ENCODE peak calls at places on chromosomes 13 and 19, in five cellular contexts. Y is heart left ventricle, V is lower lobe of right lung, P is thoracic aorta, H is neuronal stem cell. C is an unnamed sample. For H3K9me3, the result is how much of the 10 kb centered on the place peaks cover.

GRCh38 chr13:23751195-23751594 is 138.0 kb downstream of the MIPEP start:
- DNase-seq in P (no peak), Y (no peak), V (no peak), H (no peak), C (no peak)

GRCh38 chr19:51824603-51825002 is 29.6 kb downstream of the FPR3 start:
- DNase-seq in P (no peak), Y (peak), H (no peak), V (no peak), C (no peak)

GRCh38 chr19:39413903-39414608 is 1.6 kb downstream of the PLEKHG2 start:
- DNase-seq in V (no peak), H (no peak), P (no peak), Y (no peak), C (peak)

GRCh38 chr19:49479975-49480628 is 6.1 kb downstream of the FLT3LG start:
- DNase-seq in V (no peak), Y (no peak), H (no peak), P (no peak), C (no peak)

GRCh38 chr19:28615546-28615916 is 597.4 kb downstream of the UQCRFS1 start:
- DNase-seq in H (no peak), P (no peak), Y (no peak), V (no peak), C (no peak)

GRCh38 chr13:32734511-32734910 is 148.3 kb downstream of the PDS5B start:
- DNase-seq in P (no peak), Y (no peak), H (no peak), V (no peak), C (peak)

GRCh38 chr13:106129993-106130392 is 405.5 kb downstream of the EFNB2 start:
- DNase-seq in P (no peak), V (no peak), H (no peak), Y (no peak), C (no peak)

GRCh38 chr19:28887920-28888618 is 324.9 kb downstream of the UQCRFS1 start:
- DNase-seq in V (peak), H (peak), P (no peak), Y (no peak), C (no peak)

GRCh38 chr13:24339937-24340607 is 30.7 kb downstream of the C1QTNF9 start:
- DNase-seq in V (no peak), P (no peak), Y (no peak), H (no peak), C (no peak)

GRCh38 chr19:8017808-8018207 is 12.4 kb upstream of the ELAVL1 start:
- DNase-seq in Y (no peak), V (peak), P (no peak), H (no peak), C (no peak)

GRCh38 chr19:1469200-1469935 is 9.6 kb downstream of the C19orf25 start:
- DNase-seq in Y (no peak), V (peak), P (no peak), H (no peak), C (peak)

GRCh38 chr13:94248454-94249233 is 230.8 kb downstream of the DCT start:
- DNase-seq in Y (no peak), P (no peak), V (no peak), H (no peak), C (no peak)

GRCh38 chr19:41299755-41300089 is 10.2 kb upstream of the CCDC97 start:
- DNase-seq in V (peak), Y (peak), P (no peak), H (no peak), C (no peak)

GRCh38 chr13:50518131-50518530 is 325.4 kb downstream of the DLEU7 start:
- DNase-seq in P (no peak), H (no peak), Y (no peak), V (no peak), C (no peak)

GRCh38 chr19:44202470-44202869 is 9.9 kb upstream of the ZNF227 start:
- DNase-seq in P (no peak), H (no peak), Y (no peak), V (no peak), C (no peak)

GRCh38 chr13:76853481-76853880 is 32.7 kb downstream of the KCTD12 start:
- DNase-seq in P (no peak), H (no peak), Y (no peak), V (no peak), C (peak)

GRCh38 chr13:31912641-31913401 is 118.8 kb upstream of the FRY start:
- DNase-seq in V (no peak), P (no peak), H (no peak), Y (no peak), C (no peak)

GRCh38 chr13:73918691-73919090 is 215.5 kb downstream of the KLF12 start:
- DNase-seq in Y (no peak), V (no peak), P (no peak), H (no peak), C (no peak)

GRCh38 chr19:40594657-40595077 is 6.5 kb upstream of the LTBP4 start:
- DNase-seq in V (no peak), H (no peak), P (no peak), Y (no peak), C (no peak)

GRCh38 chr13:107119989-107120881 is 552.3 kb upstream of the ARGLU1 start:
- DNase-seq in H (no peak), Y (no peak), V (no peak), P (no peak), C (no peak)

GRCh38 chr13:99658266-99658991 is 157.2 kb downstream of the TM9SF2 start:
- DNase-seq in H (peak), P (no peak), Y (peak), V (peak), C (peak)

GRCh38 chr13:66266348-66266747 is 963.8 kb downstream of the PCDH9 start:
- DNase-seq in Y (no peak), H (no peak), V (no peak), P (no peak), C (no peak)

GRCh38 chr13:38590796-38591507 is 95.9 kb upstream of the FREM2 start:
- DNase-seq in V (peak), H (no peak), P (no peak), Y (no peak), C (no peak)

GRCh38 chr13:112333756-112334543 is 42.2 kb upstream of the SPACA7 start:
- DNase-seq in V (no peak), H (no peak), P (no peak), Y (no peak), C (peak)

GRCh38 chr19:485583-486236 is 10.6 kb upstream of the MADCAM1 start:
- DNase-seq in V (no peak), Y (peak), H (peak), P (no peak), C (peak)

GRCh38 chr19:58466760-58467589 is at the start of gene ZNF324:
- DNase-seq in Y (peak), H (peak), P (peak), V (peak), C (peak)
- H3K4me3 ChIP-seq in Y (peak), H (peak), P (peak), V (peak), C (peak)

DNA sequence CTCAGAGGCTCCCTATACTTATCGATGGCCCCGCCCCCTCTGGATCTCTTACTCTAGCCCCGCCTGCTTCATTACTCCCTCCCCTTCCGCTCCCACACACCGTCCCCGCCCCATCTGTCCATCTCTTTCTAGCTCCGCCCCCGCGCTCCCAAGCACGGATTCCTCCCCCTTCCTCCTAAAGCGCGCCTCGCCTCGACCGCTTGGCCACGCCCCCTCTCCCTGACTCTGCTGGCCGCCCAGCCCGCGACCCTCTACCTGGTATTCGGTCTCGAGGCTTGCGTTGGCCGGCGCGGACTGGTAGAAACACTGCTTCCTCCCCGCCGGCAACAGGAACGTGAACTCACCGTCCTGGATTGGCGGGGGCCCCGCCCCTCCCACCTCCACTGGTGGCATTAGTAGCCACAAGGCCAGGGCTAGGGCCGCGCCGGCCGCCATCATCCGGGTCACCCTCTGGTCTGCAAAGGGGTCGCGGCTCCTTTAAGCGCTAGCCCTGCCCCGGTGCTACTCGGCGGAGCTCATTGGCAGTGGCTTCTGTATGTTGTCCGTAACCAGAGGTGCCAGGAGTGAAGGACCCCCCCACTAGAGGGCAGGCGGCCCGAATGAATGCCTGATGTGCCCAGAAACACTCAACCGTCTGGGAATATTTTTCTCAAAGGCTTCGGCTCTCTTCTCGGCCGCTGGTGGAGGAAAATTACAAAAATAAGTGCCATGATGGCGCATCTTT is at the start of gene TMED1:
- DNase-seq in Y (peak), H (peak), P (peak), V (peak), C (peak)
- H3K9me3 ChIP-seq in Y (under half), H (under half), P (under half), V (under half), C (under half)

DNA sequence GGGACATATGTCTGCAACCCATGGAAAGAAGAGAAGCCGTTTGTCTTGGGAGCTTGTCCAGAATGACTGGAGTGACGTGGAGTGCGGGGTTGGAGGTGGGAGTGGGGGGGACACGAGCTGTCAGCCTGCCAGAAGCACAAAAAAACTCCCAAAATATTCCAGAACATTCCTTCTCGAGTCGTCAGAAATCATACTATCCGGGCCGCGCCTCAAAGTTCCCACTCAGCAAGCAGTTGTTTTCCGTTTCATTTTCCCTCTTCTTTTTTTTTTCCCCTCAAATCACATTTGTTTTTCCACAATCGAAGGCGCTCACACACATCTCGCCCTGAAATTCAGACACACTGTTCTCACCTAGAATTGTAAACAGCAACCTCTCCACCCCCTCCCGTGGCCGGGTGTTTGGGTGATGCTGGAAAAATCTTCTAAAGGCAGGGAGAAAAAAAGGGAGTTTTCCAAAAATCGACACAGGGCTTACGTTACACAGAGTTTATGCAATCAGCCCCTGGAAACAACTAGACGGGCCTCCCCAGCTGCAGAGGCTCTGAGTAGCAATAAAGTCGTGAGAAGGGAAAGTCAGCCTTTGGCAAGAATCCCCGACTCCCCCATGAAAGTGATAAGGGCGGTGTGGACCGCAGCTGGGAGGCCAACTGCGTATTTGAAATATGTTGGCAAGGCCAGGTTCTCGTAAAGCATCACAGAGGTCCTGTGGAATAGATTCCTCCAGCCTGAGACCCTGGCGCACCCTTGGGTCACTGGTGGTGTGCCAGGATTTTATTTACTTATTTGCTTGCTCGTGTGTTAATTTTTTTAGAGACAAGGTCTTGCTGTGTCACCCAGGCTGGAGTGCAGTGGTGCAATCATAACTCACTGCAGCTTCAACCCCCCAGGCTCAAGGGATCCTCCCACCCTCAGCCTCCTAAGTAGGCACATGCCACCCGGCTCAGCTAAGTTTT is 31.2 kb upstream of the KLF2 start:
- DNase-seq in V (no peak), H (no peak), P (peak), Y (peak), C (peak)
- H3K4me3 ChIP-seq in V (peak), H (no peak), P (peak), Y (peak), C (peak)

GRCh38 chr13:29292045-29292444 is 303.4 kb downstream of the SLC7A1 start:
- DNase-seq in Y (no peak), V (no peak), P (no peak), H (no peak), C (no peak)

DNA sequence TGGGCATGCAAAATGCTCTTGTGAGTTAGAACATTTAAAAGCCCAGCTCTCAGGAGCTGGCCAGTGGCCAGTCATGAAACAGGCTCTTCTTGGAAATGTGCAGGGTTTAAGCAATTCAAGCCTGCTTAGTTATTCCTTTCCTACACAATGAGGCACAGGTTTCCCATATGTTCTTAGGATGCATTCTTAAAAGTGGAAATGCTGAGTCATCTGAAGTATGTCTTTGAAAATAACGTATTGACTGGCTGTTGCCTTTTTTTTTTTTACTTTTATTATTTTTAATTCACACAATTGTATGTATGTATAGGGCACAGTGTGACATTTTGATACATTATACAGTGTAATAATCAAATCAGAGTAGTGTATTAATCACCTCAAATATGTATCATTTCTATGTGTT is 300.6 kb downstream of the SLC7A1 start:
- DNase-seq in Y (no peak), P (no peak), V (no peak), H (no peak), C (no peak)
- H3K9me3 ChIP-seq in Y (under half), P (under half), V (under half), H (under half), C (under half)

GRCh38 chr19:17874423-17875135 is 2.8 kb downstream of the SLC5A5 start:
- DNase-seq in V (no peak), Y (no peak), P (no peak), H (no peak), C (no peak)
- H3K4me3 ChIP-seq in V (no peak), Y (no peak), P (no peak), H (no peak), C (no peak)

GRCh38 chr19:19788015-19788414 is 33.5 kb downstream of the ZNF506 start:
- DNase-seq in P (no peak), H (no peak), V (no peak), Y (no peak), C (no peak)

GRCh38 chr19:19778666-19779065 is 42.9 kb downstream of the ZNF506 start:
- DNase-seq in Y (no peak), V (no peak), P (no peak), H (no peak), C (no peak)

GRCh38 chr19:19777692-19778091 is 43.9 kb downstream of the ZNF506 start:
- DNase-seq in P (no peak), H (no peak), Y (no peak), V (no peak), C (no peak)

DNA sequence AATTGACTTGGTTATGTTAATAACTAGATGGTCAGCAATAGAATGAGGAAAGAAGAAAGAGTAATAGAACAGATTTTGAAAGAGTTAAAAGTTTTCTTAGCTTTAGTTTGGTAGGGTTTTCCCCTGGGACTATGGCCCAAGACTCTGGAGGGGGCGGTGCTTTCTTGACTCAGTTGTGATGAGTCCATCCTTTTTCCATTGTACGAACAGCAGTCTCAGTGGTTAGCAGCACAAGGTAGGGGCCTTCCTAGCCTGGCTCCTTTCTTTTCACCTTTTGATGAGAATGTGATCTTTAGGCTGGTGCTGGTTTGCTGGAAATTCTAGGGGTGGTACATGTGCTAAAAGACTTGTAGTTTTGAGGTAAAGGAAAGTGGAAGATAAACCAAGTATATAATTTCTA is 38.8 kb downstream of the ZNF506 start:
- DNase-seq in V (no peak), H (no peak), Y (no peak), P (no peak), C (no peak)
- H3K9me3 ChIP-seq in V (under half), H (under half), Y (under half), P (under half), C (under half)

GRCh38 chr19:20051841-20052768 is 12.8 kb upstream of the ZNF682 start:
- DNase-seq in H (peak), V (peak), P (peak), Y (peak), C (peak)
- H3K4me3 ChIP-seq in H (peak), V (peak), P (peak), Y (peak), C (peak)

DNA sequence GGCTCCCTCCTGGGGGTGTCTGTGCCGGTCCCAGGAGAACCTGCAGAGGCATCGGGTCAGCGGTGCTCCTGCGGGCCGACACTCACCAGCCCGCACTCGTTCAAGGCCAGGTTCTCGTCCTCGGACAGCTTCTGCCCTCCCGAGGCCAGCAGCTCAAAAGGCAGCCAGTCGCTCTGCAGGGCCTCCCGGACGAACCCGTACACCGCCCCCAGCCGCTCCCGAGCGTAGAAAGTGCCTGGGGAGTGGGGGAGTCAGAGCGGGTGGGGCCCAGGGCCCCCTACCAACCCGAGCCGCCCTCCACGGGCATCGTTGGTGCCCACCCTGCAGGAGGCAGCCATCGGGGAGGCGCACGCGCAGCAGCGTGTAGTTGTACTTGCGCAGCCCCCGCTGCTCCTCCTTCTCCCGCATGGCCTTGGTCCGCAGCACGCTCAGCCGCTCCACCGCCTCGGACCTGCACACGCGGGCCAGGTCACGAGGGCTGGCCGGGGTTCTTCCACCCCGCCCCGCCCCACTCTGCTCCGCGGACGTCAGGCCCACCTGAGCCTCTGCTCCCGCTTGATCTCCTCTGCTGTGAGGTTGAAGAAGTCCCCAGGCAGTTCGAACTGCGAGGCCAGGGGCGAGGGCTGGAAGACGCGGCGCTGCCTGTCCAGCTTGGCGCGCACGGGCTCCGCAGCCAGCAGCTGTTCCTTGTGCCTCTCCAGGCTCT is 11.5 kb downstream of the UBXN6 start:
- DNase-seq in P (no peak), Y (no peak), V (no peak), H (no peak), C (no peak)
- H3K9me3 ChIP-seq in P (under half), Y (under half), V (under half), H (under half), C (under half)